ENCODE peak calls at places on chromosomes 13 and 19, in four cellular contexts. W is heart left ventricle, V is kidney epithelial cell, Y is colonic mucosa. Z is an unnamed sample.

GRCh38 chr13:32391101-32391620 is 36.8 kb downstream of the N4BP2L1 start:
- DNase-seq in Y (no peak), V (no peak), W (no peak), Z (no peak)

GRCh38 chr19:5615756-5616327 is 6.7 kb downstream of the SAFB2 start:
- DNase-seq in W (no peak), Y (no peak), V (no peak), Z (no peak)

GRCh38 chr19:28020631-28021315 is 1192.2 kb downstream of the UQCRFS1 start:
- DNase-seq in W (no peak), Y (no peak), V (no peak), Z (peak)

GRCh38 chr13:39350461-39350881 is 252.5 kb downstream of the LHFPL6 start:
- DNase-seq in W (peak), Y (no peak), V (no peak), Z (no peak)

GRCh38 chr13:104586010-104586746 is 1520.0 kb upstream of the SLC10A2 start:
- DNase-seq in Y (peak), W (no peak), V (peak), Z (peak)

GRCh38 chr13:23715762-23716235 is 145.6 kb downstream of the TNFRSF19 start:
- DNase-seq in V (no peak), Y (no peak), W (no peak), Z (no peak)

GRCh38 chr19:55638864-55639359 is 1.9 kb upstream of the ZNF580 start:
- DNase-seq in Y (no peak), V (no peak), W (peak), Z (no peak)

GRCh38 chr13:65064967-65065366 is 2165.2 kb downstream of the PCDH9 start:
- DNase-seq in W (no peak), Y (no peak), V (no peak), Z (no peak)

GRCh38 chr13:106958690-106959089 is 390.8 kb upstream of the ARGLU1 start:
- DNase-seq in V (no peak), W (no peak), Y (no peak), Z (no peak)

GRCh38 chr13:49323344-49323743 is 75.6 kb downstream of the CDADC1 start:
- DNase-seq in V (no peak), Y (no peak), W (no peak), Z (no peak)

GRCh38 chr19:35355851-35356460 is 2.3 kb upstream of the FFAR3 start:
- DNase-seq in W (no peak), Y (no peak), V (no peak), Z (no peak)

GRCh38 chr13:49082653-49083536 is 107.2 kb downstream of the FNDC3A start:
- DNase-seq in W (no peak), V (no peak), Y (no peak), Z (no peak)

GRCh38 chr19:33740811-33741396 is 55.8 kb upstream of the KCTD15 start:
- DNase-seq in W (no peak), V (no peak), Y (peak), Z (peak)

GRCh38 chr19:31066385-31066784 is 282.9 kb downstream of the TSHZ3 start:
- DNase-seq in V (peak), Y (no peak), W (no peak), Z (peak)

GRCh38 chr13:30654430-30654829 is 36.7 kb downstream of the USPL1 start:
- DNase-seq in W (no peak), Y (no peak), V (no peak), Z (no peak)

GRCh38 chr13:63448654-63449053 is 2033.0 kb upstream of the PCDH20 start:
- DNase-seq in W (no peak), V (no peak), Y (no peak), Z (no peak)

GRCh38 chr19:6318772-6319171 is 14.6 kb downstream of the ACER1 start:
- DNase-seq in V (no peak), W (no peak), Y (no peak), Z (no peak)

GRCh38 chr19:7373862-7374261 is 25.1 kb downstream of the ARHGEF18 start:
- DNase-seq in V (no peak), Y (no peak), W (no peak), Z (no peak)

GRCh38 chr13:97978661-97979450 is 25.4 kb downstream of the IPO5 start:
- DNase-seq in W (no peak), Y (no peak), V (no peak), Z (peak)

GRCh38 chr19:1239420-1239795 is 1.6 kb upstream of the CBARP start:
- DNase-seq in Y (no peak), V (no peak), W (peak), Z (no peak)

GRCh38 chr19:3880471-3881271 is at the start of gene ATCAY:
- DNase-seq in Y (no peak), W (no peak), V (no peak), Z (no peak)

GRCh38 chr19:15181394-15181793 is 19.4 kb downstream of the NOTCH3 start:
- DNase-seq in W (no peak), V (no peak), Y (peak), Z (no peak)

GRCh38 chr19:15178629-15179308 is 22.0 kb downstream of the NOTCH3 start:
- DNase-seq in W (no peak), Y (no peak), V (no peak), Z (no peak)

GRCh38 chr19:15184776-15185175 is 16.0 kb downstream of the NOTCH3 start:
- DNase-seq in V (no peak), Y (no peak), W (no peak), Z (no peak)

GRCh38 chr19:15177269-15178116 is 23.3 kb downstream of the NOTCH3 start:
- DNase-seq in V (peak), Y (peak), W (peak), Z (peak)

DNA sequence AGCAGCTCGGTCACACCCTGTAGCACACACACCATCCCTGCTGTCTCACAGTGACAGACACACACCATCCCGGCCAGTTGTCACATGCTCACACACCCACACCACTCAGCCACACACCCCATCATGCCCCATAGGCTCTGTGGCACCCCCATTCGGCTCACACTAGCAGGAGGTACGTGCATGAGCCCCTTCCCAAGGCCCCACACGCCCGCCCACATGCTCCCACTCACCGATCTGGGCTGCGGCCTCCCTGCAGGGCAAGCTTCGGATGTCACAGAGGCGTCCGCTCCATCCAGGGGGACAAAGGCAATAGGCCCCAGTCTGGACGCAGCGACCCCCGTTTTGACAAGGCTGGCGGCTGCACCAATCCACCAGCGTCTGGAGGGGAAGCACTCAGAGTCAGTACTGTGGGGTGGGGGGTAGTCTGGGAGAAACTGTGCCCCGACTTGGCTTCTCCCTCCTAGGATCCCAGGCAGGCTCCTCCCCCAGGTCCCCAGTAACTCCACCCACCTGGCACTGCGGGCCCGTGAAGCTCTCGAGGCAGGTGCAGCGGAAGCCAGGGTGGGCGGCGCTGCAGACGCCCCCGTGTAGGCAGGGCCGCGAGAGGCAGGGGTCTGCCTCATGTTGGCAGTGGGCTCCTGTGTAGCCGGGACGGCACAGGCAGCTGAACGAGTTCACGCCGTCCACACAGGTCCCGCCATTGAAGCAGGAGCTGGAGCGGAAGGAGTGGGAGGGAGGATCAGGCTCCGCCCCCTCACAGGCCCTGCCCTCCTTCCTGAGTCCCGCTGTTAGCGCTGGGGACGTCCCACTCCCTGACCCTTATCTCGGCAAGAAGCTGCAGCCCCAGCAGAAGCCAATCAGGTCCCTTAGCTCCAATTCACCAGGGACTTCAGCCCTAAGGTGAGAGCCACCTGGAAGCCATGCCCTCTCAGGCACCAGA is 20.1 kb downstream of the NOTCH3 start:
- DNase-seq in Y (peak), W (no peak), V (no peak), Z (no peak)
- H3K4me3 ChIP-seq in Y (peak), W (no peak), V (peak), Z (no peak)

DNA sequence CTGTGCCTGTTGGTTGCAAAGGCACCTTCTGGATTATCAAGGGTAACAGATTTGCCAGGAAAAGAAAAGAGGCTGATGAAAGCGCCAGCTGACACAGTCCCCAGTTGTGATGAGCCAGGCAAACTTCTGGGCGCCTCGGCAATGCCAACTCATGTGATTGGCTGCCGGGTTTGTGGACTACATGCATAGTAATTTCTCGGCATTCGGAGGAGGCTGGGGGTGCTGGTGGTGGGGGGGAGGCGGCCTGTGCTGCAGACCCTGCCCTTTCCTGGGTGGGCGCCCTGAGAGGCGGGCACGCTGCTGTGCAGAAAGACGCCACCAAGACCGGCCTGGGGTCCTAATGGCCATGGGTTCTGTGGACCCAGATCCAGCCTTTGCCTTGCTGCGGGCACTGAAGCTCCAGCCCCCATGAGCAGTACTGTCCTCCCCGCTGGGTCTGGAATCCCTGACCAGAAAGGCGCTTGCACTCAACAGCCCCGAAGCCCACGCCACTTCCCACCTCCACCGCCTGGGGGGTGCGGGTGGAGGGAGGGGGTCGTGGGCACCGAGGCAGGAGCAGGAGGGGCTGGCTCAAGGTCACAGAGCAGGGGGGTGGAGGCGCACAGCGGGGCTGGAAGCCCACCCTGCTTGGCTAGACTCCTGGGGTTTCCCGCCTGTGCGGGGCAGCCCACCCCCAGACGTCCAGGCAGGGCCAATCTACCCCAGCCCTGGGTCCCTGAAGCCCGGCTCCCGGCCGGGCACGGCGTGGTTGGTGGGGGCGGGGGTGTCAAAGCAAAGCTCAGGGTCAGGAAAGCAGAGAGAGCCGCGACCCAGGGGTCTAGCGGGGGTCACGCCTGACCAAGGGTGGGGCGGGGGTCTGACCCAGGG is 1.0 kb downstream of the DIRAS1 start:
- DNase-seq in Y (no peak), V (no peak), W (peak), Z (no peak)
- TF ChIP-seq CTCF in Y (no peak), V (no peak), W (no peak), Z (no peak)

GRCh38 chr19:12578641-12579040 is 27.4 kb upstream of the ZNF564 start:
- DNase-seq in V (no peak), W (no peak), Y (no peak), Z (no peak)

DNA sequence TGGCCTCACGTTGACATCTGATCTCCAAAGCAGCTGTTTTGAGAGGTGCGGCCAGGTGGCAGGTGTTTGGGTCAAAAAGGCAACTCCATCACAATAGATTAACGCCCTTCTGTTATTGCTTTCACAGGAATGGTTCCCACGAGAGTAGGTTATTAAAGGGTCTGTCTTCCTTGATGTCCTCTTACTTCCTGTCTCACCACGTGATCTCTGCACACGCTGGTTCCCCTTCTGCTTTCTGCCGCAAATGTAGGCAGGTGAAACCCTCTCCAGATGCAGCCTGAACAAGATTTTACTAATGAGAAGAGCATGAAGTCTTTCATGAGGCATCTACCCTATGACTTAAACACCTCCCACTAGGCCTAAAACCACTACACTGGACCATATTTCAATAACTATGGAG is 22.8 kb upstream of the ZNF564 start:
- DNase-seq in V (no peak), W (no peak), Y (peak), Z (no peak)
- H3K4me3 ChIP-seq in V (no peak), W (no peak), Y (no peak), Z (no peak)

GRCh38 chr13:80338781-80339577 is 1.9 kb downstream of the SPRY2 start:
- DNase-seq in V (no peak), Y (peak), W (peak), Z (peak)
- TF ChIP-seq CTCF in V (no peak), Y (no peak), W (peak), Z (peak)

GRCh38 chr19:14114854-14115253 is 2.7 kb downstream of the PRKACA start:
- DNase-seq in W (peak), Y (peak), V (no peak), Z (no peak)

GRCh38 chr19:14114439-14114838 is 3.1 kb downstream of the PRKACA start:
- DNase-seq in W (no peak), V (no peak), Y (no peak), Z (no peak)

GRCh38 chr19:14112809-14113385 is 4.7 kb downstream of the PRKACA start:
- DNase-seq in V (no peak), Y (no peak), W (peak), Z (no peak)

GRCh38 chr19:14112051-14112808 is 5.3 kb downstream of the PRKACA start:
- DNase-seq in W (peak), V (no peak), Y (no peak), Z (no peak)

GRCh38 chr19:14113762-14114414 is 3.7 kb downstream of the PRKACA start:
- DNase-seq in V (no peak), W (peak), Y (peak), Z (no peak)
- H3K4me3 ChIP-seq in V (no peak), W (no peak), Y (no peak), Z (no peak)

GRCh38 chr13:99002191-99002710 is 24.4 kb upstream of the DOCK9 start:
- DNase-seq in V (no peak), Y (no peak), W (no peak), Z (no peak)
- TF ChIP-seq CTCF in V (no peak), Y (no peak), W (no peak), Z (no peak)

Z was measured in astrocyte of the cerebellum.